ENCODE peak calls at places on chromosomes 2 and 18, in five cellular contexts. One of them, this sample, is unnamed.

GRCh38 chr2:27715318-27716165 is 51.9 kb downstream of the SLC4A1AP start:
- DNase-seq in choroid plexus epithelial cell: peak; percentile 68
- DNase-seq in endodermal cell: peak; percentile 69
- DNase-seq in AG09309: no peak
- DNase-seq in RWPE1: no peak
- DNase-seq in this sample: no peak

GRCh38 chr2:200735061-200735460 is 76.6 kb upstream of the BZW1 start:
- DNase-seq in RWPE1: no peak
- DNase-seq in AG09309: no peak
- DNase-seq in endodermal cell: no peak
- DNase-seq in choroid plexus epithelial cell: no peak
- DNase-seq in this sample: no peak

GRCh38 chr2:162244559-162245031 is 1.4 kb upstream of the FAP start:
- DNase-seq in endodermal cell: no peak
- DNase-seq in choroid plexus epithelial cell: peak; percentile 90
- DNase-seq in AG09309: peak; percentile 75
- DNase-seq in RWPE1: peak; percentile 87
- DNase-seq in this sample: no peak

GRCh38 chr18:9520666-9521065 is 45.4 kb downstream of the RALBP1 start:
- DNase-seq in choroid plexus epithelial cell: peak; percentile 63
- DNase-seq in AG09309: no peak
- DNase-seq in RWPE1: no peak
- DNase-seq in endodermal cell: no peak
- DNase-seq in this sample: no peak

GRCh38 chr18:77133920-77134496 is 1.4 kb upstream of the MBP start:
- DNase-seq in RWPE1: no peak
- DNase-seq in AG09309: no peak
- DNase-seq in choroid plexus epithelial cell: no peak
- DNase-seq in endodermal cell: peak; percentile 66
- DNase-seq in this sample: no peak

GRCh38 chr18:12236934-12237832 is 17.0 kb upstream of the CIDEA start:
- DNase-seq in endodermal cell: peak; percentile 96
- DNase-seq in AG09309: no peak
- DNase-seq in RWPE1: peak; percentile 71
- DNase-seq in choroid plexus epithelial cell: peak; percentile 72
- DNase-seq in this sample: peak; percentile 94

GRCh38 chr2:36444206-36444605 is 88.6 kb downstream of the CRIM1 start:
- DNase-seq in choroid plexus epithelial cell: no peak
- DNase-seq in AG09309: no peak
- DNase-seq in RWPE1: no peak
- DNase-seq in endodermal cell: no peak
- DNase-seq in this sample: no peak

GRCh38 chr2:179861027-179861776 is at the start of gene ZNF385B:
- DNase-seq in RWPE1: peak; percentile 3
- DNase-seq in AG09309: no peak
- DNase-seq in endodermal cell: peak; percentile 83
- DNase-seq in choroid plexus epithelial cell: peak; percentile 16
- DNase-seq in this sample: peak; percentile 23

GRCh38 chr2:60926751-60927568 is 45.6 kb downstream of the REL start:
- DNase-seq in AG09309: peak; percentile 74
- DNase-seq in choroid plexus epithelial cell: peak; percentile 91
- DNase-seq in RWPE1: no peak
- DNase-seq in endodermal cell: no peak
- DNase-seq in this sample: no peak

GRCh38 chr2:69177785-69178636 is 165.0 kb downstream of the ANTXR1 start:
- DNase-seq in endodermal cell: peak; percentile 99
- DNase-seq in choroid plexus epithelial cell: peak; percentile 97
- DNase-seq in AG09309: peak; percentile 91
- DNase-seq in RWPE1: peak; percentile 86
- DNase-seq in this sample: peak; percentile 21

GRCh38 chr18:68666316-68666715 is 48.6 kb downstream of the TMX3 start:
- DNase-seq in choroid plexus epithelial cell: peak; percentile 22
- DNase-seq in endodermal cell: no peak
- DNase-seq in RWPE1: no peak
- DNase-seq in AG09309: no peak
- DNase-seq in this sample: no peak

GRCh38 chr2:216082805-216083204 is 1.1 kb downstream of the TMEM169 start:
- DNase-seq in RWPE1: no peak
- DNase-seq in endodermal cell: peak; percentile 64
- DNase-seq in choroid plexus epithelial cell: no peak
- DNase-seq in AG09309: no peak
- DNase-seq in this sample: no peak

GRCh38 chr2:228613133-228613532 is 431.6 kb upstream of the SPHKAP start:
- DNase-seq in RWPE1: peak; percentile 38
- DNase-seq in endodermal cell: no peak
- DNase-seq in choroid plexus epithelial cell: peak; percentile 91
- DNase-seq in AG09309: peak; percentile 73
- DNase-seq in this sample: no peak

GRCh38 chr2:120684691-120685402 is 50.8 kb upstream of the GLI2 start:
- DNase-seq in endodermal cell: peak; percentile 25
- DNase-seq in AG09309: peak; percentile 67
- DNase-seq in RWPE1: no peak
- DNase-seq in choroid plexus epithelial cell: no peak
- DNase-seq in this sample: no peak

GRCh38 chr2:101205521-101205998 is 47.1 kb upstream of the CNOT11 start:
- DNase-seq in endodermal cell: peak; percentile 73
- DNase-seq in RWPE1: peak; percentile 83
- DNase-seq in choroid plexus epithelial cell: peak; percentile 91
- DNase-seq in AG09309: peak; percentile 68
- DNase-seq in this sample: peak; percentile 21

GRCh38 chr2:73282924-73283544 is 1.2 kb downstream of the FBXO41 start:
- DNase-seq in AG09309: no peak
- DNase-seq in RWPE1: no peak
- DNase-seq in endodermal cell: no peak
- DNase-seq in choroid plexus epithelial cell: no peak
- DNase-seq in this sample: no peak

GRCh38 chr18:74493689-74494088 is 2.5 kb upstream of the CNDP2 start:
- DNase-seq in AG09309: no peak
- DNase-seq in choroid plexus epithelial cell: peak; percentile 87
- DNase-seq in RWPE1: no peak
- DNase-seq in endodermal cell: peak; percentile 76
- DNase-seq in this sample: no peak

GRCh38 chr18:21261352-21261751 is 19.3 kb downstream of the GREB1L start:
- DNase-seq in AG09309: no peak
- DNase-seq in RWPE1: no peak
- DNase-seq in choroid plexus epithelial cell: no peak
- DNase-seq in endodermal cell: no peak
- DNase-seq in this sample: no peak

GRCh38 chr18:7725897-7726296 is 158.8 kb downstream of the PTPRM start:
- DNase-seq in AG09309: no peak
- DNase-seq in choroid plexus epithelial cell: no peak
- DNase-seq in endodermal cell: no peak
- DNase-seq in RWPE1: no peak
- DNase-seq in this sample: no peak

GRCh38 chr2:40256649-40257048 is 195.2 kb downstream of the SLC8A1 start:
- DNase-seq in endodermal cell: peak; percentile 84
- DNase-seq in choroid plexus epithelial cell: peak; percentile 17
- DNase-seq in AG09309: no peak
- DNase-seq in RWPE1: peak; percentile 33
- DNase-seq in this sample: no peak

GRCh38 chr2:230924470-230925341 is at the start of gene GPR55:
- DNase-seq in endodermal cell: peak; percentile 87
- DNase-seq in RWPE1: no peak
- DNase-seq in choroid plexus epithelial cell: no peak
- DNase-seq in AG09309: no peak
- DNase-seq in this sample: no peak
- TF ChIP-seq CTCF in endodermal cell: peak; percentile 76
- TF ChIP-seq CTCF in RWPE1: no peak
- TF ChIP-seq CTCF in choroid plexus epithelial cell: peak; percentile 33
- TF ChIP-seq CTCF in AG09309: peak; percentile 6
- TF ChIP-seq CTCF in this sample: peak; percentile 40

DNA sequence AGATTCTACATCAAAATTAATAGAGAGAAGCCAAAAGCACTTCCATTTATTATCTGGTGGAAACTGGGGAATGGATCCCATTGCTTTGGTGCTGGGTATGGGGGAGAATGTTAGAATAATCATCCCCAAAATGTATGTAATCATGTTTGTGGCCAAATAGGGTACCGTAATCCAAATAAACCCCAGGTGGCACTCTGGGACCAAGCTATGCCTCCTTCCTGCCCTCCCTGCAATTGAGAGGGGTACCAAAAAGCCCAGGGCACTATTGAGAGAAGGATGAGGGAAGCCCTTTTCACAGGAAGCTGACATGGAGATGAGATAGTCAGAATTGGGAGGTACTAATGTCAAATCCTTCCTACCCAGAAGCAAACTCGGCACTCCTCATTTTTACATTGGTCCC is 85.7 kb upstream of the NRP2 start:
- DNase-seq in RWPE1: no peak
- DNase-seq in AG09309: no peak
- DNase-seq in choroid plexus epithelial cell: no peak
- DNase-seq in endodermal cell: no peak
- DNase-seq in this sample: no peak
- TF ChIP-seq CTCF in RWPE1: no peak
- TF ChIP-seq CTCF in AG09309: no peak
- TF ChIP-seq CTCF in choroid plexus epithelial cell: no peak
- TF ChIP-seq CTCF in endodermal cell: peak; percentile 29
- TF ChIP-seq CTCF in this sample: no peak

DNA sequence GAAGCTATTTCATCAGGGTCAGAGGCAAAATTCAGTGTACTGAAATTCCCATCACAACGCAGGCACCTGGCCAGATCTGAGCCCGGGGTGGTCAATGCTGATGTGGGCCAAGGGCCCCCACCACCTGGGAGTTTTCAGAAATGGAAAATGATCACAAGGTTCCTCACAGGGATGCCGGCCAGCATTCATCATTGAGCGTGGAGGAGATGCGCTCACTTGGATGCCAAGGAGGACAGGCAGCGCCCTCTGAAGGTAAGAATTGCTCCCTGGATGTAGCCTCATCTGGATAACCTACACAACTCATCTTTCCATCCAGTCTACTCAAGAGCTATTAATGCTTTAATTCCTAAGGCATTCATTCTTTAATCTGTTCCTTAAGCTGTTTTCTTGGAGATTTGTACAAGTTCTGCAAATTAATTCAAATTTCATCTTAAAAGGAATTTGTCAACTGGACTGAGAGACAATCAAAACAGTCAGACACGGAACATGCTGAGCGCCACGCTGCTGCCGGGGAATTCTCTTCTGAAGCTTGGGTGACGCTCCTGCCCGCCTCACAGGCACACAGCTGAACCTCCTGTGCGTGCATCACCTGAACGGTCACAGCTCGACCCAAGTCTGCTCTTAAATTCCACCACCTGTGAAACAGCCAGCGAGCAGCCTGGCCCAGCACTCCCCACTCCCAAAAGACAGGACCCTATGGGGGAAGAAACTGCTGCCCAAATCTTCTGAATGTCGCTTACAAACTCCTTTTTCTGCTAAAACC is 206.7 kb downstream of the HDAC4 start:
- DNase-seq in RWPE1: no peak
- DNase-seq in AG09309: no peak
- DNase-seq in choroid plexus epithelial cell: peak; percentile 31
- DNase-seq in endodermal cell: peak; percentile 73
- DNase-seq in this sample: no peak
- TF ChIP-seq CTCF in RWPE1: no peak
- TF ChIP-seq CTCF in AG09309: no peak
- TF ChIP-seq CTCF in choroid plexus epithelial cell: peak; percentile 52
- TF ChIP-seq CTCF in endodermal cell: peak; percentile 76
- TF ChIP-seq CTCF in this sample: peak; percentile 39

GRCh38 chr2:102599486-102599885 is 19.9 kb upstream of the SLC9A2 start:
- DNase-seq in AG09309: no peak
- DNase-seq in choroid plexus epithelial cell: no peak
- DNase-seq in endodermal cell: peak; percentile 54
- DNase-seq in RWPE1: no peak
- DNase-seq in this sample: no peak
- TF ChIP-seq CTCF in AG09309: no peak
- TF ChIP-seq CTCF in choroid plexus epithelial cell: no peak
- TF ChIP-seq CTCF in endodermal cell: peak; percentile 42
- TF ChIP-seq CTCF in RWPE1: no peak
- TF ChIP-seq CTCF in this sample: no peak

DNA sequence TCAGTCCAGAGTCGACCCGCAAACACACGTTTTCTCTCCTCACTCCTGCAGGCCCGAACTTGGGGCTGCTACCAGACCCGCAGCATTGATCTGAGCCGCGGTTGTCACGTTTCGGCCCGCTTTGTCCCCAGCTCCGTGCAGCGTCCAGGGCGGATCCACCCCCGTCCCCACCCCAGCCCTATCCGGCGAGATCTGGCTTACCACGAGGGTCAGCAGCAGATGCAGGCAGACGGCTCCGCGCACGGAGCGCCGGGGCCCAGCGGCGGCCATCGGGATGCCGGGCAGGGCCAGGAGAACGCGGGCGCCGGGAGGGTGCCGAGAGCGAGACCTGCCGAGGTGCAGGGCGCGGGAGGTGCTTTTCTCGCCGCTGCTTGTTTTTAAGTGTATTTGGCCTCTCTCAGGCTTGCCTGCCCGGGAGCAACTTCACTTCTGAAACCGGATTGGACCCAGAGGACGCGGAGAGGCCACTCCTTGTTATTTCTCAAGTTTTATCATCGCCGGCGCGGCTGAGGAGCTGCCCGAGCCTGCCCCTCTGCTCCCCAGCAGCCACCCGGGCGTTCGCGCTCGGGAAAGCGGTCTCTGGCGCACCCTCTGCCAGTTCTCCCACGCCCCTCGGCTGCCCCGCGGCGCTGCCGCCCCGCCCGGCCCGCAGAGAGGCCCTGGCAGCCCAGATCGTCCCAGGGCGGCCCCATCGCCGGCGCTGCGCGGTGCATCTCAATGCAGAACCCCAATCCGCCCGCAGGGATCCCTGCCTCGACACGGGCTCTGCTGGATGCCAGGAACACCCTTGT is at the start of gene DSC3:
- DNase-seq in choroid plexus epithelial cell: peak; percentile 13
- DNase-seq in AG09309: no peak
- DNase-seq in endodermal cell: peak; percentile 86
- DNase-seq in RWPE1: peak; percentile 68
- DNase-seq in this sample: peak; percentile 37
- TF ChIP-seq CTCF in choroid plexus epithelial cell: no peak
- TF ChIP-seq CTCF in AG09309: no peak
- TF ChIP-seq CTCF in endodermal cell: peak; percentile 43
- TF ChIP-seq CTCF in RWPE1: no peak
- TF ChIP-seq CTCF in this sample: peak; percentile 19

GRCh38 chr2:225414902-225415301 is 15.4 kb downstream of the NYAP2 start:
- DNase-seq in AG09309: no peak
- DNase-seq in endodermal cell: no peak
- DNase-seq in RWPE1: no peak
- DNase-seq in choroid plexus epithelial cell: no peak
- DNase-seq in this sample: no peak

GRCh38 chr2:225415809-225416208 is 16.3 kb downstream of the NYAP2 start:
- DNase-seq in choroid plexus epithelial cell: no peak
- DNase-seq in RWPE1: no peak
- DNase-seq in AG09309: no peak
- DNase-seq in endodermal cell: no peak
- DNase-seq in this sample: no peak

GRCh38 chr2:225416616-225417367 is 17.3 kb downstream of the NYAP2 start:
- DNase-seq in endodermal cell: no peak
- DNase-seq in RWPE1: no peak
- DNase-seq in AG09309: no peak
- DNase-seq in choroid plexus epithelial cell: peak; percentile 2
- DNase-seq in this sample: no peak

GRCh38 chr2:225411452-225411851 is 11.9 kb downstream of the NYAP2 start:
- DNase-seq in AG09309: no peak
- DNase-seq in choroid plexus epithelial cell: no peak
- DNase-seq in RWPE1: no peak
- DNase-seq in endodermal cell: no peak
- DNase-seq in this sample: no peak
- TF ChIP-seq CTCF in AG09309: no peak
- TF ChIP-seq CTCF in choroid plexus epithelial cell: peak; percentile 25
- TF ChIP-seq CTCF in RWPE1: no peak
- TF ChIP-seq CTCF in endodermal cell: peak; percentile 52
- TF ChIP-seq CTCF in this sample: no peak